ENCODE peak calls at places on chromosome 18, in eight cellular contexts. L, N, Y, I, J, R, U and X are unnamed samples.

GRCh38 chr18:54750350-54750749 is 77.9 kb upstream of the RAB27B start:
- DNase-seq in L (no peak), N (no peak), Y (no peak), I (no peak), J (no peak), R (no peak), U (no peak), X (no peak)

GRCh38 chr18:60892855-60893254 is 440.4 kb upstream of the CDH20 start:
- DNase-seq in L (no peak), N (no peak), Y (no peak), I (no peak), J (no peak), R (no peak), U (no peak), X (no peak)

GRCh38 chr18:848062-848795 is 36.2 kb upstream of the YES1 start:
- DNase-seq in L (no peak), N (no peak), Y (no peak), I (no peak), J (no peak), R (peak), U (no peak), X (no peak)

GRCh38 chr18:33495278-33495677 is 54.8 kb upstream of the CCDC178 start:
- DNase-seq in L (peak), N (peak), Y (peak), I (no peak), J (no peak), R (no peak), U (no peak), X (no peak)

GRCh38 chr18:79525556-79526467 is 130.1 kb downstream of the NFATC1 start:
- DNase-seq in L (no peak), N (no peak), Y (peak), I (no peak), J (peak), R (peak), U (no peak), X (no peak)

GRCh38 chr18:23793985-23794867 is 105.0 kb downstream of the LAMA3 start:
- DNase-seq in L (no peak), N (no peak), Y (no peak), I (peak), J (no peak), R (no peak), U (no peak), X (no peak)

GRCh38 chr18:53148056-53148574 is 808.1 kb downstream of the DCC start:
- DNase-seq in L (no peak), N (no peak), Y (no peak), I (no peak), J (no peak), R (no peak), U (no peak), X (no peak)

GRCh38 chr18:54161267-54161666 is 63.2 kb downstream of the MBD2 start:
- DNase-seq in L (no peak), N (no peak), Y (no peak), I (no peak), J (no peak), R (no peak), U (no peak), X (no peak)

GRCh38 chr18:36386150-36386920 is 88.8 kb downstream of the FHOD3 start:
- DNase-seq in L (no peak), N (no peak), Y (no peak), I (peak), J (no peak), R (no peak), U (no peak), X (no peak)

GRCh38 chr18:47730795-47731194 is 199.7 kb downstream of the SMAD2 start:
- DNase-seq in L (no peak), N (no peak), Y (no peak), I (no peak), J (peak), R (no peak), U (no peak), X (no peak)

GRCh38 chr18:10518595-10519273 is 7.1 kb upstream of the NAPG start:
- DNase-seq in L (no peak), N (no peak), Y (peak), I (no peak), J (no peak), R (peak), U (no peak), X (no peak)

GRCh38 chr18:6327895-6328623 is 86.7 kb downstream of the L3MBTL4 start:
- DNase-seq in L (no peak), N (no peak), Y (no peak), I (no peak), J (no peak), R (no peak), U (no peak), X (no peak)

GRCh38 chr18:23137093-23137640 is 1.9 kb downstream of the CABLES1 start:
- DNase-seq in L (no peak), N (no peak), Y (peak), I (no peak), J (no peak), R (no peak), U (no peak), X (no peak)

GRCh38 chr18:9088252-9088651 is 14.2 kb upstream of the NDUFV2 start:
- DNase-seq in L (no peak), N (no peak), Y (no peak), I (no peak), J (no peak), R (no peak), U (no peak), X (no peak)

GRCh38 chr18:56493531-56493930 is 144.9 kb downstream of the TXNL1 start:
- DNase-seq in L (no peak), N (no peak), Y (no peak), I (no peak), J (no peak), R (no peak), U (no peak), X (no peak)

GRCh38 chr18:63079114-63079513 is 240.5 kb downstream of the BCL2 start:
- DNase-seq in L (no peak), N (peak), Y (no peak), I (no peak), J (no peak), R (no peak), U (no peak), X (no peak)

GRCh38 chr18:46401486-46402115 is 255.4 kb downstream of the LOXHD1 start:
- DNase-seq in L (no peak), N (no peak), Y (no peak), I (no peak), J (no peak), R (no peak), U (no peak), X (no peak)

GRCh38 chr18:10320848-10321247 is 133.6 kb upstream of the APCDD1 start:
- DNase-seq in L (no peak), N (no peak), Y (no peak), I (peak), J (no peak), R (no peak), U (no peak), X (no peak)

GRCh38 chr18:2906522-2907458 is 60.0 kb downstream of the EMILIN2 start:
- DNase-seq in L (no peak), N (no peak), Y (peak), I (no peak), J (peak), R (peak), U (peak), X (peak)

GRCh38 chr18:2907459-2908145 is 60.8 kb downstream of the EMILIN2 start:
- DNase-seq in L (no peak), N (no peak), Y (peak), I (no peak), J (no peak), R (no peak), U (no peak), X (no peak)

GRCh38 chr18:2908166-2908945 is 61.5 kb downstream of the EMILIN2 start:
- DNase-seq in L (no peak), N (no peak), Y (no peak), I (peak), J (no peak), R (no peak), U (no peak), X (no peak)

GRCh38 chr18:2903006-2903405 is 56.2 kb downstream of the EMILIN2 start:
- DNase-seq in L (no peak), N (no peak), Y (peak), I (no peak), J (no peak), R (peak), U (no peak), X (no peak)

GRCh38 chr18:2905802-2906521 is 59.2 kb downstream of the EMILIN2 start:
- DNase-seq in L (no peak), N (no peak), Y (peak), I (no peak), J (peak), R (peak), U (peak), X (peak)
- TF ChIP-seq POLR2AphosphoS5 in L (peak), N (peak), Y (peak), I (no peak), J (peak), R (peak), U (peak), X (no peak)

GRCh38 chr18:73774836-73775509 is 372.7 kb downstream of the FBXO15 start:
- DNase-seq in L (peak), N (no peak), Y (no peak), I (no peak), J (no peak), R (no peak), U (no peak), X (no peak)
- TF ChIP-seq POLR2AphosphoS5 in L (no peak), N (no peak), Y (no peak), I (no peak), J (no peak), R (no peak), U (no peak), X (no peak)

DNA sequence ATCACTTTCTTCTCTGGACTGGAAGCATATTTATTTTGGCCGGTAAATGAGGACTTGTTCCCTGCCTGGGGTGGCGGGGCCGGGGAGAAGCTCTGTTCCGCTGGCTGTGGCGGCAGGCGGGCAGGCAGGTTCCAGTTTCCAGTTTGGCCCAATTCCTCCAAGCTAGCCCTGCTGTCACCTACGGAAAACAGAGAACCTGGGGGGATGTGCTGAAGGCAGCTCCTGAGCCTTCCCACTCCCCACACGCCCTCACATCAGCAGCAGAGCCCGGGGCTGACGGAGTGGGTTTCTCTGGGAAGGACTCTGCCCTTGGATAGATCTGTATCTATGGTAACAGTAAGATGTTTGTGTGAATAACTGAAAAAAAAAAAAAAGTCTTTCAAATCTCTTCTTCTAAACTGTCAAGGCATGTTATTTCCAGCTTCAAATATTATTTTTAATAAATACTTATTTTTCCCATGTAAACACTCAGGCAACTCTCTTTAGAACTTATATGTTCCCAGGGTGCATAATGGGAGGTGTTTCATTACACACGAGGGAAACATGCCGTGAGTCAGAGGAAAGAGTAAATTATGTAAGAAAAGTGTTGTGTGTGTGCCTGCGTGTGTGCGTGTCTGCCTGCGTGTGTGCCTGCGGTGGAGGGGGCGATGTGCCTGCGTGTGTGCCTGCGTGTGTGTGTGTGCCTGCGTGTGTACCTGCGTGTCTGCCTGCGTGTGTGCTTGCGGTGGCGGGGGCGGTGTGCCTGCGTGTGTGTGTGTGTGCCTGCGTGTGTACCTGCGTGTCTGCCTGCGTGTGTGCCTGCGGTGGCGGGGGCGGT is 116.1 kb upstream of the ZNF516 start:
- DNase-seq in L (no peak), N (no peak), Y (no peak), I (no peak), J (no peak), R (no peak), U (no peak), X (no peak)
- TF ChIP-seq POLR2AphosphoS5 in L (no peak), N (no peak), Y (no peak), I (no peak), J (no peak), R (no peak), U (no peak), X (no peak)

DNA sequence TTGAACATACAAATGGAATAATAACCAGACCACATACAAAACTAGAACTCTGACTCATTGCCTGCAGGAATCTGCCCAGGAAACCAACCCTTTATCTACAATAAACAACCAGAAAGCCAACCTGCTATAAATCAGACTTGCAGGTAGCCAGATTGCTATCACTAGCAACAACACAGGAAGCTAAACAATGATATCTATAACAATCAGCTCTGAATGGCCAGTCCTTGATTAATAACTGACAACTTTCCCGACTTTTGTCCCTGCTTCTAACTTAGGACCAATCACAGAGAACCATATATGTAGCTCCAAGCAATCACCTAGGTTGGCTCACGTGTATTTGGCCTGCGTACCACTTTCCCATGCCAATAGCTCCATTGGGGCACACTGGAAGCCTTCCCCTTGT is 470.8 kb downstream of the RIT2 start:
- DNase-seq in L (no peak), N (no peak), Y (peak), I (no peak), J (no peak), R (no peak), U (no peak), X (no peak)
- TF ChIP-seq POLR2AphosphoS5 in L (no peak), N (no peak), Y (peak), I (no peak), J (no peak), R (no peak), U (no peak), X (no peak)

GRCh38 chr18:45168883-45169585 is 446.2 kb upstream of the SLC14A2 start:
- DNase-seq in L (no peak), N (no peak), Y (no peak), I (no peak), J (no peak), R (no peak), U (no peak), X (no peak)

GRCh38 chr18:45167631-45168225 is 447.5 kb upstream of the SLC14A2 start:
- DNase-seq in L (no peak), N (no peak), Y (no peak), I (no peak), J (no peak), R (no peak), U (no peak), X (no peak)

GRCh38 chr18:45167109-45167551 is 448.1 kb upstream of the SLC14A2 start:
- DNase-seq in L (no peak), N (no peak), Y (no peak), I (no peak), J (no peak), R (peak), U (no peak), X (no peak)

GRCh38 chr18:45171575-45172225 is 443.6 kb upstream of the SLC14A2 start:
- DNase-seq in L (no peak), N (no peak), Y (no peak), I (no peak), J (no peak), R (no peak), U (no peak), X (no peak)

GRCh38 chr18:45169610-45170009 is 445.7 kb upstream of the SLC14A2 start:
- DNase-seq in L (no peak), N (no peak), Y (no peak), I (no peak), J (no peak), R (no peak), U (no peak), X (no peak)
- TF ChIP-seq POLR2AphosphoS5 in L (no peak), N (no peak), Y (no peak), I (peak), J (no peak), R (no peak), U (no peak), X (no peak)

DNA sequence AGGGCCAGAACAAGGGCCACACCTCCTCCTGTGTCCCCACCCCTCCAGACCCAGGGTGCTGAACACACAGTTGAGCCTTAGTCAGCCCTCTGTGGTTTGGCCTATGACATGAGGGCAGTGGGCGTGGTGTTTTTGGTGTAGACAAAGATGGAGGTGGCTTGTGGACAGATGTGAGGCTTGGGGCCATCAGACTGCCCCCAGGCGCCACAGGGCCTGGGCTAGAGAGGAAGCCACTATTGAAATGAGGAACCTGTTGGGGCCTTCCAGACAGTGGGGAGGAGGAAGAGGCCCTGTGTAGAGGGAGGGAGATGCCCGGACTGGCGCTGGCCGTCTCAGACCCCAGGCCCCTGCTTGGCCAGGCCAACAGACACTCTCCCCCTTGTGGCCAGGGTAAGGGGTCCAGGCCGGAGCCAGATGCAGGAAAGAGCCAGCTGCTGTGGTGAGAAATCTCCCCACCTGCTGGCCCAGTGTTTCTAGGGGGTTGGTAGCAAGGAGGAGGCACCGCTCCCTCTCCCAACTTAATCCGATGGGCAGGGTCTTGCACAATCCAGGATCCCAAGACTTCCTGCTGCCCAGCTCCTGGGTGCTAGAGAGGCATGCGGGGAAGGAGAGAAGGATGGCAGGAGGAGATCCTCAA is 53.8 kb downstream of the SMAD7 start:
- DNase-seq in L (no peak), N (peak), Y (peak), I (no peak), J (peak), R (peak), U (peak), X (no peak)
- TF ChIP-seq POLR2AphosphoS5 in L (no peak), N (no peak), Y (no peak), I (no peak), J (no peak), R (no peak), U (no peak), X (no peak)